ENCODE peak calls at places on chromosomes 6 and 20, in four cellular contexts. E, M, D and V are unnamed samples.

GRCh38 chr6:47772359-47772758 is 9.5 kb upstream of the OPN5 start:
- DNase-seq in D (no peak), M (no peak), E (no peak), V (no peak)

GRCh38 chr6:42745083-42745637 is 743 bp downstream of the TBCC start:
- DNase-seq in D (peak), M (peak), E (no peak), V (no peak)

GRCh38 chr20:60256811-60257210 is 298.6 kb downstream of the CDH26 start:
- DNase-seq in E (no peak), D (no peak), M (no peak), V (no peak)

GRCh38 chr6:31572041-31572911 is at the start of gene LTA:
- DNase-seq in M (no peak), E (no peak), D (peak), V (no peak)

GRCh38 chr6:53263915-53264314 is 84.8 kb downstream of the ELOVL5 start:
- DNase-seq in D (no peak), M (peak), E (no peak), V (no peak)

GRCh38 chr6:148247386-148248063 is 95.1 kb upstream of the SASH1 start:
- DNase-seq in M (no peak), D (no peak), E (no peak), V (no peak)

GRCh38 chr6:137471951-137472350 is 22.2 kb downstream of the OLIG3 start:
- DNase-seq in D (no peak), E (no peak), M (no peak), V (no peak)

GRCh38 chr6:163647624-163648023 is 233.1 kb downstream of the QKI start:
- DNase-seq in M (no peak), E (no peak), D (no peak), V (no peak)

GRCh38 chr6:97456070-97456469 is 173.1 kb upstream of the MMS22L start:
- DNase-seq in E (no peak), D (no peak), M (no peak), V (no peak)